ENCODE peak calls at places on chromosome 20, in nine cellular contexts. One of them, this sample, is unnamed.

GRCh38 chr20:31494131-31494530 is 19.0 kb downstream of the REM1 start:
- DNase-seq in GM12864: no peak
- DNase-seq in body of pancreas: no peak
- DNase-seq in fibroblast of mammary gland: peak
- DNase-seq in tibial artery: no peak
- DNase-seq in hepatocyte: peak
- DNase-seq in A549: peak
- DNase-seq in Peyer's patch: no peak
- DNase-seq in sigmoid colon: no peak
- DNase-seq in this sample: no peak

GRCh38 chr20:35506872-35507638 is 22.4 kb downstream of the C20orf173 start:
- DNase-seq in GM12864: no peak
- DNase-seq in body of pancreas: no peak
- DNase-seq in fibroblast of mammary gland: peak
- DNase-seq in tibial artery: no peak
- DNase-seq in hepatocyte: no peak
- DNase-seq in A549: no peak
- DNase-seq in Peyer's patch: no peak
- DNase-seq in sigmoid colon: no peak
- DNase-seq in this sample: peak

GRCh38 chr20:1206749-1207148 is 3.5 kb downstream of the C20orf202 start:
- DNase-seq in GM12864: no peak
- DNase-seq in body of pancreas: no peak
- DNase-seq in fibroblast of mammary gland: no peak
- DNase-seq in tibial artery: no peak
- DNase-seq in hepatocyte: no peak
- DNase-seq in A549: no peak
- DNase-seq in Peyer's patch: no peak
- DNase-seq in sigmoid colon: no peak
- DNase-seq in this sample: no peak

GRCh38 chr20:33925867-33926266 is 67.8 kb upstream of the RALY start:
- DNase-seq in GM12864: no peak
- DNase-seq in body of pancreas: no peak
- DNase-seq in fibroblast of mammary gland: peak
- DNase-seq in tibial artery: no peak
- DNase-seq in hepatocyte: no peak
- DNase-seq in A549: no peak
- DNase-seq in Peyer's patch: no peak
- DNase-seq in sigmoid colon: no peak
- DNase-seq in this sample: peak

GRCh38 chr20:20425785-20426471 is 58.0 kb downstream of the INSM1 start:
- DNase-seq in GM12864: no peak
- DNase-seq in body of pancreas: no peak
- DNase-seq in fibroblast of mammary gland: no peak
- DNase-seq in tibial artery: no peak
- DNase-seq in hepatocyte: no peak
- DNase-seq in A549: no peak
- DNase-seq in Peyer's patch: no peak
- DNase-seq in sigmoid colon: no peak
- DNase-seq in this sample: no peak

GRCh38 chr20:46324960-46325703 is 16.8 kb upstream of the CDH22 start:
- DNase-seq in GM12864: no peak
- DNase-seq in body of pancreas: peak
- DNase-seq in fibroblast of mammary gland: peak
- DNase-seq in tibial artery: no peak
- DNase-seq in hepatocyte: peak
- DNase-seq in A549: peak
- DNase-seq in Peyer's patch: no peak
- DNase-seq in sigmoid colon: no peak
- DNase-seq in this sample: peak

GRCh38 chr20:25081065-25081729 is 744 bp downstream of the VSX1 start:
- DNase-seq in GM12864: no peak
- DNase-seq in body of pancreas: peak
- DNase-seq in fibroblast of mammary gland: no peak
- DNase-seq in tibial artery: no peak
- DNase-seq in hepatocyte: peak
- DNase-seq in A549: no peak
- DNase-seq in Peyer's patch: peak
- DNase-seq in sigmoid colon: no peak
- DNase-seq in this sample: no peak

GRCh38 chr20:50415516-50416268 is 94.5 kb upstream of the PTPN1 start:
- DNase-seq in GM12864: no peak
- DNase-seq in body of pancreas: peak
- DNase-seq in fibroblast of mammary gland: peak
- DNase-seq in tibial artery: peak
- DNase-seq in hepatocyte: peak
- DNase-seq in A549: peak
- DNase-seq in Peyer's patch: peak
- DNase-seq in sigmoid colon: peak
- DNase-seq in this sample: peak

GRCh38 chr20:2296545-2297351 is 947 bp downstream of the TGM3 start:
- DNase-seq in GM12864: no peak
- DNase-seq in body of pancreas: no peak
- DNase-seq in fibroblast of mammary gland: no peak
- DNase-seq in tibial artery: no peak
- DNase-seq in hepatocyte: no peak
- DNase-seq in A549: no peak
- DNase-seq in Peyer's patch: no peak
- DNase-seq in sigmoid colon: no peak
- DNase-seq in this sample: no peak

GRCh38 chr20:2299301-2299700 is 3.5 kb downstream of the TGM3 start:
- DNase-seq in GM12864: no peak
- DNase-seq in body of pancreas: peak
- DNase-seq in fibroblast of mammary gland: no peak
- DNase-seq in tibial artery: peak
- DNase-seq in hepatocyte: peak
- DNase-seq in A549: no peak
- DNase-seq in Peyer's patch: no peak
- DNase-seq in sigmoid colon: no peak
- DNase-seq in this sample: no peak

GRCh38 chr20:2298116-2298515 is 2.3 kb downstream of the TGM3 start:
- DNase-seq in GM12864: no peak
- DNase-seq in body of pancreas: no peak
- DNase-seq in fibroblast of mammary gland: no peak
- DNase-seq in tibial artery: no peak
- DNase-seq in hepatocyte: no peak
- DNase-seq in A549: no peak
- DNase-seq in Peyer's patch: no peak
- DNase-seq in sigmoid colon: no peak
- DNase-seq in this sample: no peak

GRCh38 chr20:2295886-2296544 is at the start of gene TGM3:
- DNase-seq in GM12864: no peak
- DNase-seq in body of pancreas: no peak
- DNase-seq in fibroblast of mammary gland: no peak
- DNase-seq in tibial artery: no peak
- DNase-seq in hepatocyte: no peak
- DNase-seq in A549: no peak
- DNase-seq in Peyer's patch: no peak
- DNase-seq in sigmoid colon: no peak
- DNase-seq in this sample: no peak

GRCh38 chr20:2297352-2297717 is 1.5 kb downstream of the TGM3 start:
- DNase-seq in GM12864: no peak
- DNase-seq in body of pancreas: peak
- DNase-seq in fibroblast of mammary gland: no peak
- DNase-seq in tibial artery: no peak
- DNase-seq in hepatocyte: no peak
- DNase-seq in A549: no peak
- DNase-seq in Peyer's patch: no peak
- DNase-seq in sigmoid colon: no peak
- DNase-seq in this sample: peak
- H3K4me3 ChIP-seq in GM12864: no peak
- H3K4me3 ChIP-seq in body of pancreas: no peak
- H3K4me3 ChIP-seq in fibroblast of mammary gland: no peak
- H3K4me3 ChIP-seq in tibial artery: no peak
- H3K4me3 ChIP-seq in hepatocyte: no peak
- H3K4me3 ChIP-seq in A549: no peak
- H3K4me3 ChIP-seq in Peyer's patch: no peak
- H3K4me3 ChIP-seq in sigmoid colon: no peak
- H3K4me3 ChIP-seq in this sample: no peak

GRCh38 chr20:8801686-8802085 is 267.2 kb upstream of the PLCB4 start:
- DNase-seq in GM12864: no peak
- DNase-seq in body of pancreas: no peak
- DNase-seq in fibroblast of mammary gland: no peak
- DNase-seq in tibial artery: no peak
- DNase-seq in hepatocyte: no peak
- DNase-seq in A549: no peak
- DNase-seq in Peyer's patch: no peak
- DNase-seq in sigmoid colon: no peak
- DNase-seq in this sample: no peak

GRCh38 chr20:8798505-8798904 is 270.4 kb upstream of the PLCB4 start:
- DNase-seq in GM12864: no peak
- DNase-seq in body of pancreas: no peak
- DNase-seq in fibroblast of mammary gland: peak
- DNase-seq in tibial artery: no peak
- DNase-seq in hepatocyte: no peak
- DNase-seq in A549: no peak
- DNase-seq in Peyer's patch: no peak
- DNase-seq in sigmoid colon: no peak
- DNase-seq in this sample: peak

GRCh38 chr20:8796088-8796665 is 272.7 kb upstream of the PLCB4 start:
- DNase-seq in GM12864: no peak
- DNase-seq in body of pancreas: no peak
- DNase-seq in fibroblast of mammary gland: peak
- DNase-seq in tibial artery: no peak
- DNase-seq in hepatocyte: no peak
- DNase-seq in A549: no peak
- DNase-seq in Peyer's patch: no peak
- DNase-seq in sigmoid colon: no peak
- DNase-seq in this sample: peak

GRCh38 chr20:8803065-8803464 is 265.8 kb upstream of the PLCB4 start:
- DNase-seq in GM12864: no peak
- DNase-seq in body of pancreas: no peak
- DNase-seq in fibroblast of mammary gland: no peak
- DNase-seq in tibial artery: no peak
- DNase-seq in hepatocyte: no peak
- DNase-seq in A549: no peak
- DNase-seq in Peyer's patch: no peak
- DNase-seq in sigmoid colon: no peak
- DNase-seq in this sample: no peak

GRCh38 chr20:8800089-8800488 is 268.8 kb upstream of the PLCB4 start:
- DNase-seq in GM12864: no peak
- DNase-seq in body of pancreas: no peak
- DNase-seq in fibroblast of mammary gland: no peak
- DNase-seq in tibial artery: no peak
- DNase-seq in hepatocyte: no peak
- DNase-seq in A549: no peak
- DNase-seq in Peyer's patch: no peak
- DNase-seq in sigmoid colon: no peak
- DNase-seq in this sample: no peak
- TF ChIP-seq CTCF in GM12864: no peak
- TF ChIP-seq CTCF in body of pancreas: no peak
- TF ChIP-seq CTCF in fibroblast of mammary gland: peak
- TF ChIP-seq CTCF in tibial artery: no peak
- TF ChIP-seq CTCF in hepatocyte: no peak
- TF ChIP-seq CTCF in A549: peak
- TF ChIP-seq CTCF in Peyer's patch: no peak
- TF ChIP-seq CTCF in sigmoid colon: no peak
- TF ChIP-seq CTCF in this sample: peak

DNA sequence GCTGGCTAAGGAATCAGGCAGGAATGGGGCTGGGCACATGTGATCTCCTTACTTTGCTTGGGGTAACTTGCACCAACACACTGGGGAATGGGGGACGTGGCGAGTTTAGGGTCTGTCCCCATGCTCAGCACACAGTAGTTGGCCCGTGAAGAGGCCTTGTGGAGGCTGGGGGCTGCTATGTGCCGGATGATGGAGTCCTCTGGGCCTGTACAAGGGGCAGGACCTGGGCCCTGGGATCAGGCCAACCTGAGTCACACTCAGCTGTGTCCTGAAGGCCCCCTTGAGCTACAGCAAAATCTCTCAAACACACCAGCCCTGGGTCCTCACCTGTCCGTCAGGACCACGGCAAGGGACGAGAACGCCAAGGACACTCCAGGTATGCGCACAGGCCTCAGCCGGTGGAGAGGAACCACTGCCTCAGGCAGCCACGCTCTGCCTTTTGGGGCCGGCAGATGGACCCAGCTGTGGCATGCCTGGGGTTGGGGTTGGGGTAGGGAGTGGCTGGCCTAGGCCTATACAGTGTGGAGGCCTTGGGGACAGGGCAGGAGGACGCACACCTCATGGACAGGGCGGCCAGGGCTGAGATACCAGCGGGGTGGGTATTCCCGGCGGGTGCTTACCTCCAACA is 11.1 kb downstream of the UCKL1 start:
- DNase-seq in GM12864: no peak
- DNase-seq in body of pancreas: peak
- DNase-seq in fibroblast of mammary gland: no peak
- DNase-seq in tibial artery: no peak
- DNase-seq in hepatocyte: no peak
- DNase-seq in A549: no peak
- DNase-seq in Peyer's patch: no peak
- DNase-seq in sigmoid colon: peak
- DNase-seq in this sample: no peak
- H3K4me3 ChIP-seq in GM12864: no peak
- H3K4me3 ChIP-seq in body of pancreas: no peak
- H3K4me3 ChIP-seq in fibroblast of mammary gland: no peak
- H3K4me3 ChIP-seq in tibial artery: no peak
- H3K4me3 ChIP-seq in hepatocyte: no peak
- H3K4me3 ChIP-seq in A549: no peak
- H3K4me3 ChIP-seq in Peyer's patch: no peak
- H3K4me3 ChIP-seq in sigmoid colon: no peak
- H3K4me3 ChIP-seq in this sample: no peak

GRCh38 chr20:24007073-24007595 is 18.6 kb upstream of the GGTLC1 start:
- DNase-seq in GM12864: no peak
- DNase-seq in body of pancreas: no peak
- DNase-seq in fibroblast of mammary gland: no peak
- DNase-seq in tibial artery: no peak
- DNase-seq in hepatocyte: no peak
- DNase-seq in A549: no peak
- DNase-seq in Peyer's patch: no peak
- DNase-seq in sigmoid colon: no peak
- DNase-seq in this sample: no peak

GRCh38 chr20:24001901-24002405 is 13.4 kb upstream of the GGTLC1 start:
- DNase-seq in GM12864: no peak
- DNase-seq in body of pancreas: no peak
- DNase-seq in fibroblast of mammary gland: no peak
- DNase-seq in tibial artery: no peak
- DNase-seq in hepatocyte: no peak
- DNase-seq in A549: no peak
- DNase-seq in Peyer's patch: no peak
- DNase-seq in sigmoid colon: no peak
- DNase-seq in this sample: no peak

GRCh38 chr20:24002896-24003295 is 14.3 kb upstream of the GGTLC1 start:
- DNase-seq in GM12864: no peak
- DNase-seq in body of pancreas: no peak
- DNase-seq in fibroblast of mammary gland: no peak
- DNase-seq in tibial artery: no peak
- DNase-seq in hepatocyte: no peak
- DNase-seq in A549: no peak
- DNase-seq in Peyer's patch: no peak
- DNase-seq in sigmoid colon: no peak
- DNase-seq in this sample: no peak

GRCh38 chr20:24004470-24004869 is 15.9 kb upstream of the GGTLC1 start:
- DNase-seq in GM12864: no peak
- DNase-seq in body of pancreas: no peak
- DNase-seq in fibroblast of mammary gland: no peak
- DNase-seq in tibial artery: no peak
- DNase-seq in hepatocyte: no peak
- DNase-seq in A549: no peak
- DNase-seq in Peyer's patch: no peak
- DNase-seq in sigmoid colon: no peak
- DNase-seq in this sample: no peak

DNA sequence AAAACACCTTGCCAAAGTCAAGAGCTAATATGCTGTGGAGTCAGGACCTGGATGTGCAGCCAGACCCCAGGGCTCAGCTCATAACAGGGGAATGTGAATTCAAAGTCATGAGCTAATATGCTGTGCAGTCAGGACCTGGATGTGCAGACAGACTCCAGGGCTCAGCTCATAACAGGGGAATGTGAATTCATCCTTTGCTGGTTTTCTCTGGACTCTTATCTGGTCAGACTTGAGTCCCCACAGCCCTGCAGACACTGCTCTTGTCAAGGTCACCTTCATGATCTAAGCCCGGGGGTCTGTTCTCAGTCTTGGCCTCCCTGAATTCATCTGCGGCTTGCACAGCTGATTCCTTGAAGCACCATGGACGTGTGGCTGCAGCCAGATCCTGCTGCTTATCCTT is 19.2 kb upstream of the GGTLC1 start:
- DNase-seq in GM12864: no peak
- DNase-seq in body of pancreas: no peak
- DNase-seq in fibroblast of mammary gland: no peak
- DNase-seq in tibial artery: no peak
- DNase-seq in hepatocyte: no peak
- DNase-seq in A549: no peak
- DNase-seq in Peyer's patch: no peak
- DNase-seq in sigmoid colon: no peak
- DNase-seq in this sample: no peak
- TF ChIP-seq CTCF in GM12864: no peak
- TF ChIP-seq CTCF in body of pancreas: no peak
- TF ChIP-seq CTCF in fibroblast of mammary gland: no peak
- TF ChIP-seq CTCF in tibial artery: no peak
- TF ChIP-seq CTCF in hepatocyte: no peak
- TF ChIP-seq CTCF in A549: no peak
- TF ChIP-seq CTCF in Peyer's patch: no peak
- TF ChIP-seq CTCF in sigmoid colon: no peak
- TF ChIP-seq CTCF in this sample: no peak

This sample was measured in astrocyte of the spinal cord.